ENCODE peak calls at places on chromosome 16, in five cellular contexts. One of them, this sample, is unnamed.

GRCh38 chr16:3027983-3028715 is 4.3 kb downstream of the THOC6 start:
- DNase-seq in CD8-positive, alpha-beta T cell: peak
- DNase-seq in gastrocnemius medialis: peak
- DNase-seq in coronary artery: no peak
- DNase-seq in RWPE2: no peak
- DNase-seq in this sample: peak

GRCh38 chr16:84332975-84333684 is 35.2 kb upstream of the ATP2C2 start:
- DNase-seq in CD8-positive, alpha-beta T cell: no peak
- DNase-seq in RWPE2: no peak
- DNase-seq in coronary artery: no peak
- DNase-seq in gastrocnemius medialis: no peak
- DNase-seq in this sample: no peak

GRCh38 chr16:4407543-4408322 is 8.7 kb downstream of the CORO7 start:
- DNase-seq in coronary artery: no peak
- DNase-seq in gastrocnemius medialis: no peak
- DNase-seq in CD8-positive, alpha-beta T cell: no peak
- DNase-seq in RWPE2: no peak
- DNase-seq in this sample: no peak

GRCh38 chr16:53094013-53094630 is 39.3 kb downstream of the CHD9 start:
- DNase-seq in gastrocnemius medialis: peak
- DNase-seq in CD8-positive, alpha-beta T cell: peak
- DNase-seq in coronary artery: no peak
- DNase-seq in RWPE2: peak
- DNase-seq in this sample: peak

GRCh38 chr16:27270389-27270788 is 1.8 kb upstream of the NSMCE1 start:
- DNase-seq in coronary artery: no peak
- DNase-seq in CD8-positive, alpha-beta T cell: no peak
- DNase-seq in RWPE2: no peak
- DNase-seq in gastrocnemius medialis: no peak
- DNase-seq in this sample: no peak

GRCh38 chr16:9138731-9139501 is 47.5 kb downstream of the HAPSTR1 start:
- DNase-seq in CD8-positive, alpha-beta T cell: peak
- DNase-seq in gastrocnemius medialis: peak
- DNase-seq in RWPE2: peak
- DNase-seq in coronary artery: no peak
- DNase-seq in this sample: peak

GRCh38 chr16:1188781-1189189 is 35.9 kb downstream of the CACNA1H start:
- DNase-seq in CD8-positive, alpha-beta T cell: peak
- DNase-seq in gastrocnemius medialis: no peak
- DNase-seq in RWPE2: no peak
- DNase-seq in coronary artery: no peak
- DNase-seq in this sample: peak

GRCh38 chr16:9099131-9099625 is 7.7 kb downstream of the HAPSTR1 start:
- DNase-seq in CD8-positive, alpha-beta T cell: no peak
- DNase-seq in gastrocnemius medialis: peak
- DNase-seq in coronary artery: no peak
- DNase-seq in RWPE2: no peak
- DNase-seq in this sample: no peak

GRCh38 chr16:57277586-57277985 is 6.9 kb downstream of the PLLP start:
- DNase-seq in RWPE2: peak
- DNase-seq in gastrocnemius medialis: no peak
- DNase-seq in coronary artery: no peak
- DNase-seq in CD8-positive, alpha-beta T cell: peak
- DNase-seq in this sample: no peak

GRCh38 chr16:80040814-80041213 is 440.3 kb upstream of the MAF start:
- DNase-seq in coronary artery: no peak
- DNase-seq in gastrocnemius medialis: no peak
- DNase-seq in CD8-positive, alpha-beta T cell: no peak
- DNase-seq in RWPE2: no peak
- DNase-seq in this sample: no peak

GRCh38 chr16:51524555-51525373 is 373.7 kb upstream of the SALL1 start:
- DNase-seq in CD8-positive, alpha-beta T cell: no peak
- DNase-seq in coronary artery: no peak
- DNase-seq in RWPE2: no peak
- DNase-seq in gastrocnemius medialis: no peak
- DNase-seq in this sample: no peak

GRCh38 chr16:72935896-72936295 is 112.0 kb downstream of the ZFHX3 start:
- DNase-seq in RWPE2: no peak
- DNase-seq in CD8-positive, alpha-beta T cell: no peak
- DNase-seq in coronary artery: no peak
- DNase-seq in gastrocnemius medialis: peak
- DNase-seq in this sample: no peak

GRCh38 chr16:77211880-77212735 is 12.9 kb downstream of the SYCE1L start:
- DNase-seq in RWPE2: peak
- DNase-seq in gastrocnemius medialis: no peak
- DNase-seq in CD8-positive, alpha-beta T cell: peak
- DNase-seq in coronary artery: no peak
- DNase-seq in this sample: peak
- TF ChIP-seq CTCF in RWPE2: peak
- TF ChIP-seq CTCF in gastrocnemius medialis: no peak
- TF ChIP-seq CTCF in CD8-positive, alpha-beta T cell: no peak
- TF ChIP-seq CTCF in coronary artery: no peak
- TF ChIP-seq CTCF in this sample: no peak

GRCh38 chr16:28981517-28981916 is 3.3 kb upstream of the LAT start:
- DNase-seq in CD8-positive, alpha-beta T cell: peak
- DNase-seq in RWPE2: no peak
- DNase-seq in coronary artery: no peak
- DNase-seq in gastrocnemius medialis: no peak
- DNase-seq in this sample: peak
- TF ChIP-seq CTCF in CD8-positive, alpha-beta T cell: peak
- TF ChIP-seq CTCF in RWPE2: peak
- TF ChIP-seq CTCF in coronary artery: no peak
- TF ChIP-seq CTCF in gastrocnemius medialis: no peak
- TF ChIP-seq CTCF in this sample: peak

GRCh38 chr16:48526058-48526957 is 83.7 kb downstream of the N4BP1 start:
- DNase-seq in coronary artery: peak
- DNase-seq in RWPE2: no peak
- DNase-seq in CD8-positive, alpha-beta T cell: no peak
- DNase-seq in gastrocnemius medialis: no peak
- DNase-seq in this sample: peak
- TF ChIP-seq CTCF in coronary artery: no peak
- TF ChIP-seq CTCF in RWPE2: peak
- TF ChIP-seq CTCF in CD8-positive, alpha-beta T cell: no peak
- TF ChIP-seq CTCF in gastrocnemius medialis: no peak
- TF ChIP-seq CTCF in this sample: peak

GRCh38 chr16:14338969-14339368 is 267.9 kb downstream of the MRTFB start:
- DNase-seq in gastrocnemius medialis: no peak
- DNase-seq in RWPE2: no peak
- DNase-seq in CD8-positive, alpha-beta T cell: no peak
- DNase-seq in coronary artery: no peak
- DNase-seq in this sample: no peak
- TF ChIP-seq CTCF in gastrocnemius medialis: no peak
- TF ChIP-seq CTCF in RWPE2: no peak
- TF ChIP-seq CTCF in CD8-positive, alpha-beta T cell: no peak
- TF ChIP-seq CTCF in coronary artery: no peak
- TF ChIP-seq CTCF in this sample: no peak

GRCh38 chr16:66434619-66435430 is 7.7 kb downstream of the BEAN1 start:
- DNase-seq in gastrocnemius medialis: no peak
- DNase-seq in RWPE2: peak
- DNase-seq in coronary artery: no peak
- DNase-seq in CD8-positive, alpha-beta T cell: no peak
- DNase-seq in this sample: no peak
- TF ChIP-seq CTCF in gastrocnemius medialis: no peak
- TF ChIP-seq CTCF in RWPE2: no peak
- TF ChIP-seq CTCF in coronary artery: no peak
- TF ChIP-seq CTCF in CD8-positive, alpha-beta T cell: no peak
- TF ChIP-seq CTCF in this sample: no peak

DNA sequence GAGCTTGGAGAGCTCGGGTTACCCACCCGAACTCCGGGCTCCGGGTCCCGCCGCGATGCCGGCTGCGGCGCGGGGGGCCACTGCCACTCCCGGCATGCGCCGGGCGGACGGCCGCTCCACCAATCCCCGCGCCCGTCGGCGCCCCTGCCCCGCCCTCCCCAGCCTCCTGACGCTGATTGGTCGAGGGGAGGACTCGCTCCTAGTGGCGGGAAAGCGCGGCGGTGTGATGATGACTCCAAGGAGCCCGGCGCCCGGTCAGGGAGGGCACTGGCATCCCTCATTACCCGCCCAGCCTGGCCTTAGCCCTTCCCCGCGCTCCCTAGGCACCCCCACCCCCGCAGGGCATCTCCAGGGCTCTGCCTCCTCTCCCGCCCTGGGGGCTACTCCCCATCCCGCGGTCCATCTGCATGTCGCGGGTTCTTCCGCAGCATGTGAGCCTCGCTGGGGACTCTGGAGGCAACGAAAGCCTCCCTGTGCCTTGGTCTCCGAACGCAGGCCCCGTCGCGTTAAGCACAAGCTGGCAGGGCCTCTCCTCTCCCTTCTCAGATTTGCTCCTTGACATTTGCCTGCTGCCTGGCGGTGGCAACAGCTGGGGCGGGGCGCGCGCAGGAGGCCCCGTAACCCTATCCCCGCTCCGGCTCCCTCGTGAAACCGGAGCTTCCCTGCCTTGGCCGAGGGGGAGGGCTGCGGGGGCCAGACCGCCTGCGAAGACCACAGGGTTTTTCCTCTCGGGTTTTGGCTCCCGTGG is 1.7 kb downstream of the ATP2A1 start:
- DNase-seq in gastrocnemius medialis: peak
- DNase-seq in CD8-positive, alpha-beta T cell: peak
- DNase-seq in coronary artery: peak
- DNase-seq in RWPE2: peak
- DNase-seq in this sample: peak
- TF ChIP-seq CTCF in gastrocnemius medialis: peak
- TF ChIP-seq CTCF in CD8-positive, alpha-beta T cell: no peak
- TF ChIP-seq CTCF in coronary artery: no peak
- TF ChIP-seq CTCF in RWPE2: no peak
- TF ChIP-seq CTCF in this sample: no peak

GRCh38 chr16:47132310-47132709 is 11.4 kb downstream of the NETO2 start:
- DNase-seq in gastrocnemius medialis: no peak
- DNase-seq in RWPE2: no peak
- DNase-seq in CD8-positive, alpha-beta T cell: no peak
- DNase-seq in coronary artery: no peak
- DNase-seq in this sample: no peak
- TF ChIP-seq CTCF in gastrocnemius medialis: no peak
- TF ChIP-seq CTCF in RWPE2: peak
- TF ChIP-seq CTCF in CD8-positive, alpha-beta T cell: no peak
- TF ChIP-seq CTCF in coronary artery: no peak
- TF ChIP-seq CTCF in this sample: no peak

GRCh38 chr16:30429678-30430427 is at the start of gene DCTPP1:
- DNase-seq in CD8-positive, alpha-beta T cell: peak
- DNase-seq in coronary artery: peak
- DNase-seq in RWPE2: peak
- DNase-seq in gastrocnemius medialis: peak
- DNase-seq in this sample: peak

GRCh38 chr16:30434852-30435251 is 5.0 kb upstream of the DCTPP1 start:
- DNase-seq in gastrocnemius medialis: no peak
- DNase-seq in CD8-positive, alpha-beta T cell: no peak
- DNase-seq in RWPE2: no peak
- DNase-seq in coronary artery: no peak
- DNase-seq in this sample: no peak

GRCh38 chr16:30428055-30428454 is 1.8 kb downstream of the DCTPP1 start:
- DNase-seq in coronary artery: no peak
- DNase-seq in CD8-positive, alpha-beta T cell: no peak
- DNase-seq in RWPE2: no peak
- DNase-seq in gastrocnemius medialis: no peak
- DNase-seq in this sample: no peak

GRCh38 chr16:30429418-30429677 is 482 bp downstream of the DCTPP1 start:
- DNase-seq in RWPE2: no peak
- DNase-seq in coronary artery: no peak
- DNase-seq in CD8-positive, alpha-beta T cell: no peak
- DNase-seq in gastrocnemius medialis: no peak
- DNase-seq in this sample: peak

GRCh38 chr16:30430428-30430970 is 669 bp upstream of the DCTPP1 start:
- DNase-seq in CD8-positive, alpha-beta T cell: no peak
- DNase-seq in RWPE2: no peak
- DNase-seq in coronary artery: peak
- DNase-seq in gastrocnemius medialis: no peak
- DNase-seq in this sample: no peak
- TF ChIP-seq CTCF in CD8-positive, alpha-beta T cell: peak
- TF ChIP-seq CTCF in RWPE2: peak
- TF ChIP-seq CTCF in coronary artery: peak
- TF ChIP-seq CTCF in gastrocnemius medialis: no peak
- TF ChIP-seq CTCF in this sample: no peak

This sample was measured in GM13976.